ENCODE peak calls at places on chromosomes 7 and 10, in four cellular contexts. W, L, V and P are unnamed samples.

GRCh38 chr10:49606981-49607535 is 3.1 kb upstream of the SLC18A3 start:
- DNase-seq in W (peak; percentile 95), V (peak; percentile 45), L (peak; percentile 85), P (peak; percentile 91)

GRCh38 chr7:81308643-81309354 is 389.9 kb upstream of the SEMA3C start:
- DNase-seq in W (no peak), L (peak; percentile 12), V (peak; percentile 31), P (no peak)

GRCh38 chr10:124152781-124153600 is 59.6 kb upstream of the CHST15 start:
- DNase-seq in W (no peak), V (peak; percentile 63), L (peak; percentile 93), P (peak; percentile 66)

GRCh38 chr10:96541921-96542320 is 28.2 kb upstream of the TLL2 start:
- DNase-seq in V (peak; percentile 29), W (no peak), L (no peak), P (no peak)

GRCh38 chr7:5177060-5177459 is 13.0 kb upstream of the WIPI2 start:
- DNase-seq in W (no peak), V (peak; percentile 87), L (no peak), P (no peak)

GRCh38 chr7:121994625-121995410 is 121.9 kb downstream of the PTPRZ1 start:
- DNase-seq in W (peak; percentile 68), L (peak; percentile 86), V (peak; percentile 81), P (peak; percentile 59)

GRCh38 chr10:99520040-99520803 is 12.5 kb upstream of the NKX2-3 start:
- DNase-seq in L (peak; percentile 86), W (peak; percentile 60), V (no peak), P (peak; percentile 40)

GRCh38 chr10:121900443-121901174 is 27.2 kb downstream of the ATE1 start:
- DNase-seq in L (peak; percentile 78), V (peak; percentile 71), W (no peak), P (no peak)

GRCh38 chr7:157708896-157709295 is 372.1 kb downstream of the DNAJB6 start:
- DNase-seq in L (no peak), V (no peak), W (no peak), P (no peak)

GRCh38 chr10:120897343-120897742 is 46.2 kb downstream of the WDR11 start:
- DNase-seq in W (no peak), L (no peak), V (peak; percentile 5), P (no peak)

GRCh38 chr10:132399117-132400035 is 2.4 kb downstream of the PWWP2B start:
- DNase-seq in L (no peak), W (no peak), V (no peak), P (no peak)

GRCh38 chr10:9061871-9062270 is 1007.4 kb downstream of the GATA3 start:
- DNase-seq in V (no peak), L (no peak), W (no peak), P (no peak)

GRCh38 chr10:44981172-44982113 is 2.8 kb upstream of the DEPP1 start:
- DNase-seq in V (peak; percentile 92), W (no peak), L (no peak), P (no peak)

GRCh38 chr7:120052884-120053382 is 220.0 kb upstream of the KCND2 start:
- DNase-seq in W (no peak), L (peak; percentile 57), V (peak; percentile 99), P (no peak)

GRCh38 chr10:131576341-131577177 is 265.0 kb upstream of the TCERG1L start:
- DNase-seq in L (no peak), V (no peak), W (peak; percentile 26), P (no peak)

GRCh38 chr7:157547611-157548010 is 210.8 kb downstream of the DNAJB6 start:
- DNase-seq in W (no peak), V (no peak), L (no peak), P (no peak)

GRCh38 chr7:47354831-47355541 is 226.9 kb downstream of the TNS3 start:
- DNase-seq in V (no peak), L (no peak), W (no peak), P (no peak)

GRCh38 chr7:69635572-69636190 is 37.4 kb downstream of the AUTS2 start:
- DNase-seq in L (no peak), W (no peak), V (no peak), P (no peak)

GRCh38 chr7:18961997-18962396 is 155.4 kb downstream of the TWIST1 start:
- DNase-seq in L (no peak), W (no peak), V (peak; percentile 15), P (no peak)

GRCh38 chr7:47446871-47447466 is 134.9 kb downstream of the TNS3 start:
- DNase-seq in L (no peak), W (no peak), V (no peak), P (no peak)

GRCh38 chr7:90740364-90740763 is 144.2 kb downstream of the CDK14 start:
- DNase-seq in W (no peak), V (no peak), L (no peak), P (no peak)

GRCh38 chr7:81013036-81013435 is 94.2 kb upstream of the SEMA3C start:
- DNase-seq in L (peak; percentile 32), W (no peak), V (peak; percentile 48), P (no peak)

GRCh38 chr10:104274762-104275721 is 6.1 kb downstream of the GSTO2 start:
- DNase-seq in W (peak; percentile 91), V (no peak), L (peak; percentile 78), P (peak; percentile 86)

GRCh38 chr7:600149-600814 is 80.6 kb upstream of the PDGFA start:
- DNase-seq in L (no peak), W (no peak), V (no peak), P (no peak)

GRCh38 chr7:63028376-63029206 is 970.1 kb upstream of the ZNF722 start:
- DNase-seq in L (no peak), V (no peak), W (no peak), P (peak; percentile 8)

GRCh38 chr7:115340828-115341227 is 418.9 kb downstream of the MDFIC start:
- DNase-seq in W (no peak), V (peak; percentile 94), L (no peak), P (no peak)

GRCh38 chr10:53361281-53361680 is 588.7 kb upstream of the MBL2 start:
- DNase-seq in V (no peak), W (no peak), L (no peak), P (no peak)
- H4K5ac ChIP-seq in V (no peak overlapping the region), W (no peak overlapping the region), L (no peak overlapping the region), P (no peak overlapping the region)

DNA sequence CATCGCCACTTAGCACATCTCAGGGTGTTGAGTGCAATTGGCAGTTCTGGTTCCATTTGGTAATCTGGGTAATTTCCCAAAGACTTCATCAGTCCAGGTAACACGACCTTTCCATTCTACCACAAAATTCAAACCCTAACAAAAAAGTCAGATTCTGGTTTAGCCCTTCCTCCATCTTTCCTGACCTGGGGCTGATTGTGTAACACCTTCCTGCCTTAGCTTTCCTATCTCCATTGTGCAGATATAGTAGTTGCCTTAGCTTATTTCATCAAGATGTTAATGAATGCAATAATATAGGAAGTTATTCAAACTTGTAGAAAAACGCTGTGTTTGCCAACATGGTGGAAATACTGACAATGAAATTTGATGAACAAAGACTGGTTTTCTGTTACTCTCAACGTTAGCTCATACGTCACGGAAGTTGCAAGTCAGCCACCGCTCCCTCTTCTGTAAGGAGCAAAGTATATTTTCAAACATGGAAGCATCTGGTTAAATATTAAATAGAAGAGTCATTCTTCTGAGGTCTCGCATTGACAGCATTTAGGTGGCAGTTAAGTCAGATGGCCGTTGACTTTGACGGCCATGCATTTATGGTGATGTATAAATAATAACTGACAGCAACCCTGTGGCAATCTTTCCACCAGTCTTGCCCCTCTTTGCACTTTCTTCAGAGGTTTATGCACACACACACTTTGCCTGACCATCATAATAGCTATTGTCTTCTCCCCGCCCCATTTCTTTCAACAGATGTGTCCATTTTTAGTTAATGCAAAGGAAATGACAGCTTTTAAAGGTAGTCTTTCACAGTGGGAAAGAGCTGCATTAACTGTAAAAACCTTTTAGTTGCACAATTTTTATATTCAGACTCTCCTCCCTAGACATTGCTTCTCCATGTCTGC is 205.1 kb upstream of the BMPER start:
- DNase-seq in V (no peak), L (no peak), W (no peak), P (no peak)
- H4K5ac ChIP-seq in V (no peak overlapping the region), L (no peak overlapping the region), W (no peak overlapping the region), P (no peak overlapping the region)

GRCh38 chr7:154578351-154578750 is 424.6 kb downstream of the PAXIP1 start:
- DNase-seq in V (no peak), L (no peak), W (no peak), P (no peak)
- H4K5ac ChIP-seq in V (no peak overlapping the region), L (no peak overlapping the region), W (no peak overlapping the region), P (no peak overlapping the region)

GRCh38 chr7:98465022-98465421 is 64.1 kb upstream of the BAIAP2L1 start:
- DNase-seq in V (no peak), L (no peak), W (no peak), P (no peak)

GRCh38 chr7:98463837-98464557 is 63.1 kb upstream of the BAIAP2L1 start:
- DNase-seq in V (no peak), W (no peak), L (no peak), P (no peak)

GRCh38 chr7:98464558-98464940 is 63.7 kb upstream of the BAIAP2L1 start:
- DNase-seq in V (no peak), L (no peak), W (no peak), P (no peak)

GRCh38 chr7:98460902-98461301 is 60.0 kb upstream of the BAIAP2L1 start:
- DNase-seq in V (no peak), W (no peak), L (no peak), P (no peak)

DNA sequence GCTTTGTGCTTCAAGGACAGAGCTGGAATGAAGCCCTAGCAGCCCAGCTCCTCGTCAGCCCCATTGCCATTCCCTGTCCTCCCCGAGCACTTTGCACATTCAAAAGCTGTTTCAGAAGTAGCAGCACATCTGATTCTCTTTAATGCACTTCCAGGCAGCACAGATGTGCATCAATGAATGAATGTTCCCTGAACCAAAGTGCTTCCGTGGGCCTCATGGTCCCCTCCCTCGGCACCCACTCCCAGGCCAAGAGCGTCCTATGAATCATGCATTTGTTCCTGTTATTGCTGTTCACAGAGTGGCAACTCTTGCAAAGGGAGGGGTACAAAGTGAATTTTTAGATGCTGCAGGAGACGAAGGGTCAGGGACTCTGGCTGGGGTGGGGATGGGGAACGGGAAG is 62.0 kb upstream of the BAIAP2L1 start:
- DNase-seq in V (no peak), W (no peak), L (no peak), P (no peak)
- H4K5ac ChIP-seq in V (no peak overlapping the region), W (no peak overlapping the region), L (no peak overlapping the region), P (no peak overlapping the region)

DNA sequence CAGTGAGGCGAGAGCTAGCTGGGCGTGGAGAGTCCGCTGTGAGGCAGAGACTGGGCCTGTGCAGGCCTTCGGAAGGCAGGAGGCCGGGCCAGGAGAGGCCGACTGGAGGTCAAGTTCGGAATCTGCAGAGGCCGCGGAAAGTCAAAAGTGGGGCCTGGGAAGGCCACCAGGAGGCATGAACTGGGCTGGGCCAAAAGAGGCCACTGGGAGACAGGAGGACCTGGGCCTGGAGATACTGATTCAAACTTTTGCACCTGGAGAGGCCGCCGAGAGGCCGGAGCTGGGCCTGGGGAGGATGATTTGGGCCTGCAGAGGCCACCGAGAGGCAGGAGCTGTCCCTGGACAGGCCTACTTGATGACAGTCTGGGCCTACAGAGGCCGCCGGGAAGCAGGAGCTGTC is 321.8 kb downstream of the ZNF479 start:
- DNase-seq in W (no peak), V (no peak), L (no peak), P (no peak)
- H4K5ac ChIP-seq in W (no peak overlapping the region), V (no peak overlapping the region), L (no peak overlapping the region), P (no peak overlapping the region)

GRCh38 chr10:7354330-7355047 is 56.3 kb downstream of the SFMBT2 start:
- DNase-seq in L (no peak), V (peak; percentile 80), W (no peak), P (no peak)
- H4K5ac ChIP-seq in L (no peak overlapping the region), V (no peak overlapping the region), W (no peak overlapping the region), P (no peak overlapping the region)